ENCODE peak calls at places on chromosomes 12 and 14, in four cellular contexts. Q is H1, U is H9, V is trophoblast cell. X is an unnamed sample.

GRCh38 chr14:85744573-85744972 is 214.6 kb downstream of the FLRT2 start:
- DNase-seq in Q (no peak), U (no peak), V (no peak), X (no peak)

GRCh38 chr12:67754933-67755697 is 106.6 kb downstream of the DYRK2 start:
- DNase-seq in Q (no peak), V (no peak), U (no peak), X (no peak)

GRCh38 chr12:119850330-119850729 is 26.8 kb downstream of the CIT start:
- DNase-seq in V (no peak), Q (no peak), U (no peak), X (no peak)

GRCh38 chr12:104480826-104481457 is 24.2 kb downstream of the CHST11 start:
- DNase-seq in U (no peak), Q (no peak), V (peak; percentile 22), X (no peak)

GRCh38 chr14:65412881-65413738 is 580 bp downstream of the FUT8 start:
- DNase-seq in V (no peak), U (peak; percentile 62), Q (no peak), X (peak; percentile 75)

GRCh38 chr12:53047221-53048032 is 2.4 kb upstream of the TNS2 start:
- DNase-seq in U (peak; percentile 85), Q (no peak), V (peak; percentile 19), X (peak; percentile 78)

GRCh38 chr12:27304856-27305255 is 27.8 kb upstream of the BMAL2 start:
- DNase-seq in Q (no peak), V (no peak), U (no peak), X (no peak)

GRCh38 chr12:12510141-12510540 is 52.5 kb downstream of the DUSP16 start:
- DNase-seq in V (no peak), U (no peak), Q (no peak), X (no peak)

GRCh38 chr12:3896851-3897351 is 23.7 kb upstream of the PARP11 start:
- DNase-seq in Q (no peak), U (no peak), V (peak; percentile 60), X (peak; percentile 14)

GRCh38 chr12:121025442-121026226 is 9.3 kb upstream of the C12orf43 start:
- DNase-seq in Q (no peak), V (no peak), U (no peak), X (no peak)

GRCh38 chr14:59187802-59188460 is 536 bp upstream of the DAAM1 start:
- DNase-seq in V (no peak), U (no peak), Q (no peak), X (peak; percentile 63)

GRCh38 chr14:63949696-63950095 is 96.9 kb downstream of the SYNE2 start:
- DNase-seq in Q (no peak), U (no peak), V (no peak), X (no peak)

GRCh38 chr14:50520947-50521815 is 11.2 kb downstream of the MAP4K5 start:
- DNase-seq in U (no peak), V (no peak), Q (no peak), X (no peak)

GRCh38 chr12:39443704-39444234 is 849 bp upstream of the KIF21A start:
- DNase-seq in V (no peak), Q (no peak), U (no peak), X (peak; percentile 13)

GRCh38 chr12:94603434-94604068 is 46.8 kb downstream of the TMCC3 start:
- DNase-seq in U (no peak), V (no peak), Q (no peak), X (peak; percentile 30)

GRCh38 chr12:12319501-12320322 is 30.3 kb downstream of the MANSC1 start:
- DNase-seq in U (no peak), Q (no peak), V (no peak), X (peak; percentile 32)

GRCh38 chr14:82778008-82778407 is 1244.4 kb upstream of the SEL1L start:
- DNase-seq in U (no peak), Q (no peak), V (no peak), X (no peak)

GRCh38 chr12:29759950-29760349 is 23.8 kb downstream of the TMTC1 start:
- DNase-seq in V (no peak), Q (no peak), U (no peak), X (no peak)

GRCh38 chr12:28021704-28022103 is 49.2 kb upstream of the PTHLH start:
- DNase-seq in V (no peak), Q (no peak), U (no peak), X (no peak)

GRCh38 chr14:91858536-91859275 is 8.6 kb downstream of the TC2N start:
- DNase-seq in V (no peak), U (no peak), Q (no peak), X (peak; percentile 67)

GRCh38 chr14:105096206-105096875 is 31.1 kb upstream of the GPR132 start:
- DNase-seq in Q (no peak), U (no peak), V (no peak), X (no peak)

GRCh38 chr14:105255021-105255507 is 6.7 kb downstream of the BTBD6 start:
- DNase-seq in U (peak; percentile 17), V (peak; percentile 77), Q (no peak), X (no peak)

GRCh38 chr12:28885275-28885674 is 263.8 kb upstream of the FAR2 start:
- DNase-seq in Q (no peak), V (no peak), U (no peak), X (no peak)

GRCh38 chr14:101926620-101927019 is 37.8 kb upstream of the DYNC1H1 start:
- DNase-seq in U (no peak), Q (no peak), V (no peak), X (no peak)

GRCh38 chr12:92257261-92257660 is 111.6 kb upstream of the BTG1 start:
- DNase-seq in Q (no peak), U (no peak), V (peak; percentile 52), X (no peak)

GRCh38 chr12:19614601-19615442 is 175.5 kb downstream of the AEBP2 start:
- DNase-seq in Q (no peak), V (no peak), U (no peak), X (no peak)

GRCh38 chr14:76277586-76278130 is 98.3 kb upstream of the ESRRB start:
- DNase-seq in V (no peak), Q (no peak), U (peak; percentile 29), X (no peak)

GRCh38 chr12:47795121-47795813 is 22.2 kb downstream of the SLC48A1 start:
- DNase-seq in U (no peak), V (no peak), Q (no peak), X (no peak)

GRCh38 chr14:68667313-68667791 is 125.5 kb downstream of the ZFP36L1 start:
- DNase-seq in V (no peak), U (no peak), Q (no peak), X (no peak)

GRCh38 chr12:80937391-80938238 is at the start of gene LIN7A:
- DNase-seq in V (no peak), U (peak; percentile 69), Q (peak; percentile 10), X (peak; percentile 87)

GRCh38 chr12:52821826-52822660 is 8.1 kb upstream of the KRT4 start:
- DNase-seq in U (no peak), V (no peak), Q (no peak), X (no peak)

GRCh38 chr12:42560977-42561376 is 28.6 kb downstream of the PRICKLE1 start:
- DNase-seq in Q (no peak), V (no peak), U (no peak), X (no peak)
- H3K79me2 ChIP-seq in Q (no peaks in the 10 kb centered on the region), V (no peaks in the 10 kb centered on the region), U (no peaks in the 10 kb centered on the region), X (no peaks in the 10 kb centered on the region)

DNA sequence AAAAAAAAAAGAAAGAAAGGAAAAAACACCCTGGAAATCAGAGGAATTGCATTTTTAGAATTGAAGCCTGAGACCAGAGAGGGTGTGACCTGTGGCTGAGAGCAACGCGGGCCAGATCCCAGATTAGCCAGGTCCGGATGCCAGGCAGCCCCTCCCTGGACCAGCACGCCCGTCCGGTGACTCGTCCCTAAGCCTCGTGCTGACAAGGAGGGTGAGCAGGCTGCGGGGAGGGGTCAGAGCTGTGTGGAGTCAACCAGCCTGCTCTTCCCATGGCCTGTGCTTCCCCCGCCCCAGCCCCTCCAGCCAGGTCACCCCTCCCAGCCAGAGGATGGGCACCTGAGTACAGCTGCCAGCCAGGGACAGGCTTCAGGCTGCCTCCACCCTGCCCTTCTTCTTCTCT is 4.2 kb upstream of the KLC1 start:
- DNase-seq in V (peak; percentile 95), U (peak; percentile 65), Q (no peak), X (peak; percentile 74)
- H2AK5ac ChIP-seq in V (no peak overlapping the region), U (no peak overlapping the region), Q (no peak overlapping the region), X (no peak overlapping the region)

DNA sequence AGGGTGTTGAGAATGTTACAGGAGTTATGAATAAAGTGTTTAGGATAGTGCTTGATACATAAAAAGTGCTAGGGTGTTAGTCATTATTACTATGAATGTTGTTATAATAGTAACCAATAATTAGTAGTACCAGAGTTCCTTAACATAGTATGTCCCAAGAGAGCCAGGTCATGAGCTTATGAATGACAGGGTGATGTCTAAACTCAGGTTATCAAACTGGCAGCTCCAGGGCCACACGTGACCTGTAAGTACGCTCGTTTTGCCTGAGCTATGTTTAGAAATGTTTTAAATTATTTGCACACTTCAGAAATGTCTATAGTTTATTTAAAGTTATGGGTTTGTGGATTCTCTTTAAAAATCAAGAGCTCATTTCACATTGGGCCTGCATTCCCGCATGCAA is 14.1 kb upstream of the GRIP1 start:
- DNase-seq in V (no peak), Q (no peak), U (no peak), X (no peak)
- H3K79me2 ChIP-seq in V (no peaks in the 10 kb centered on the region), Q (no peaks in the 10 kb centered on the region), U (no peaks in the 10 kb centered on the region), X (no peaks in the 10 kb centered on the region)

GRCh38 chr14:67187826-67188225 is 1.4 kb upstream of the GARIN2 start:
- DNase-seq in U (no peak), V (no peak), Q (no peak), X (no peak)
- H2AK5ac ChIP-seq in U (no peak overlapping the region), V (no peak overlapping the region), Q (no peak overlapping the region), X (no peak overlapping the region)

X was measured in mesendoderm.